ENCODE peak calls at places on chromosomes 16 and 17, in nine cellular contexts. X, N, M, V, W, E, J, S and Q are unnamed samples.

GRCh38 chr17:75516255-75516618 is at the start of gene TSEN54:
- DNase-seq in X (peak; percentile 95), N (peak; percentile 80), M (peak; percentile 97), V (peak; percentile 96), W (peak; percentile 93), E (peak; percentile 98), J (peak; percentile 89), S (peak; percentile 94), Q (peak; percentile 78)

GRCh38 chr16:78836802-78837489 is 737.5 kb downstream of the WWOX start:
- DNase-seq in X (no peak), N (no peak), M (no peak), V (no peak), W (no peak), E (no peak), J (no peak), S (no peak), Q (no peak)

GRCh38 chr17:75244133-75244866 is 17.1 kb downstream of the GGA3 start:
- DNase-seq in X (no peak), N (no peak), M (no peak), V (no peak), W (no peak), E (no peak), J (no peak), S (peak; percentile 98), Q (no peak)

GRCh38 chr17:17445925-17446665 is 30.7 kb upstream of the MED9 start:
- DNase-seq in X (peak; percentile 85), N (peak; percentile 80), M (peak; percentile 58), V (no peak), W (no peak), E (no peak), J (peak; percentile 97), S (no peak), Q (no peak)

GRCh38 chr17:55279203-55279602 is 14.4 kb downstream of the HLF start:
- DNase-seq in X (no peak), N (no peak), M (no peak), V (no peak), W (no peak), E (no peak), J (no peak), S (no peak), Q (no peak)

GRCh38 chr16:56632160-56632847 is at the start of gene MT1M:
- DNase-seq in X (no peak), N (no peak), M (peak; percentile 73), V (peak; percentile 83), W (no peak), E (no peak), J (no peak), S (no peak), Q (no peak)

GRCh38 chr17:74451557-74451956 is 14.9 kb upstream of the CD300A start:
- DNase-seq in X (no peak), N (no peak), M (no peak), V (no peak), W (no peak), E (no peak), J (no peak), S (no peak), Q (no peak)

GRCh38 chr17:20992987-20993862 is 49.6 kb downstream of the USP22 start:
- DNase-seq in X (peak; percentile 78), N (peak; percentile 85), M (no peak), V (peak; percentile 84), W (peak; percentile 73), E (peak; percentile 32), J (peak; percentile 88), S (peak; percentile 54), Q (peak; percentile 70)

GRCh38 chr17:70420876-70421445 is 251.6 kb downstream of the KCNJ2 start:
- DNase-seq in X (no peak), N (no peak), M (no peak), V (no peak), W (no peak), E (no peak), J (no peak), S (no peak), Q (no peak)

GRCh38 chr17:2655526-2655925 is 56.0 kb downstream of the CLUH start:
- DNase-seq in X (no peak), N (no peak), M (no peak), V (no peak), W (no peak), E (no peak), J (no peak), S (no peak), Q (no peak)

GRCh38 chr16:65961491-65962143 is 404.9 kb upstream of the CDH5 start:
- DNase-seq in X (no peak), N (no peak), M (no peak), V (no peak), W (no peak), E (no peak), J (no peak), S (no peak), Q (no peak)

GRCh38 chr16:85317704-85318103 is 205.4 kb upstream of the CIBAR2 start:
- DNase-seq in X (no peak), N (no peak), M (no peak), V (no peak), W (no peak), E (no peak), J (no peak), S (no peak), Q (no peak)

GRCh38 chr16:28610595-28611270 is 889 bp upstream of the SULT1A1 start:
- DNase-seq in X (no peak), N (no peak), M (peak; percentile 31), V (no peak), W (no peak), E (no peak), J (no peak), S (no peak), Q (no peak)

DNA sequence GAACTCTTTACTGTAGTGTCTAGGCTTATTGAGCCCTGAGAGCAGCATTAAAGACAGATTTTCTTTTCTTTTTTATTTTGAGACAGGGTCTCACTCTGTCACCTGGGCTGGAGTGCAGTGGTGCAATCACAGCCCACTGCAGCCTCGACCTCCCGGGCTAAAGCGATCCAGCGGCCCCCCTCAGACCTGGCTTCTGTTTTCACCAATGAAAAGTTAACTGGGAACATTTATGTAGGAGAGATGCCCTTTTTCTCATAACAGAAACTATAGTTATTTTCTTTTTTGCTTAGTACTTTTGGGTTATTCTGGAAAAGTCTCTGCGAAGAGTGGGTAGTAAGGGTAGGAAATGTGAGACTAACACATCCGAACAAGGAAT is 1.5 kb downstream of the MAP1LC3B start:
- DNase-seq in X (peak; percentile 3), N (no peak), M (no peak), V (peak; percentile 43), W (no peak), E (no peak), J (no peak), S (no peak), Q (no peak)
- H3K4me3 ChIP-seq in X (peak overlapping the region; percentile 81), N (peak overlapping the region; percentile 97), M (peak overlapping the region; percentile 73), V (peak overlapping the region; percentile 71), W (peak overlapping the region; percentile 84), E (peak overlapping the region; percentile 89), J (peak overlapping the region; percentile 92), S (peak overlapping the region; percentile 48), Q (no peak overlapping the region)

GRCh38 chr16:72938426-72939164 is 109.3 kb downstream of the ZFHX3 start:
- DNase-seq in X (no peak), N (peak; percentile 91), M (peak; percentile 73), V (peak; percentile 94), W (no peak), E (peak; percentile 57), J (peak; percentile 94), S (no peak), Q (no peak)
- H3K4me3 ChIP-seq in X (no peak overlapping the region), N (peak overlapping the region; percentile 44), M (peak overlapping the region; percentile 2), V (no peak overlapping the region), W (peak overlapping the region; percentile 5), E (no peak overlapping the region), J (no peak overlapping the region), S (no peak overlapping the region), Q (no peak overlapping the region)

DNA sequence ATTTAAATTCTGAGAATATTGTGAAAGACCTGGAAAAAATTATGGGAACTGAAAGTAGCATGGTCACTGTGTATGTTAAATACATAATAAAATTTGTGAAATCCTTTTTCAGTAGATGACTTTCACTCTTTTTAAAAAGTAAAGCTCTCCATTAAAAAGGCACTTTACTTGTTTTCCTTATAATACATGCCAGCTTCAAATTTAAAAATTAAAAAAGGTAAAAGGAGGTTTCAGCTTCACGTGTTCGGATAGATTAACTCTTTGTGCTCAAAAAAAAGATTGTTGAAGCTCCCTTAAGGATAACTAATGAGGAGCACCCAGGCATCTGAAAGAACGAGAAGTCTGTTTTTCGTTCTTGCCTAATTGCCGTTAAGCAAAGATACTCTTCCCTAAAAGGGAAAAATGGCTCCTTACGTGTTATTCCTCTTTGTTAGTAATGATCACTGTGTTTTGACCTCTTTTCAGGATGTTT is 87.8 kb downstream of the TUBD1 start:
- DNase-seq in X (no peak), N (peak; percentile 65), M (no peak), V (no peak), W (no peak), E (no peak), J (peak; percentile 65), S (peak; percentile 67), Q (no peak)
- H3K4me3 ChIP-seq in X (no peak overlapping the region), N (peak overlapping the region; percentile 29), M (peak overlapping the region; percentile 34), V (peak overlapping the region; percentile 43), W (peak overlapping the region; percentile 48), E (peak overlapping the region; percentile 52), J (no peak overlapping the region), S (no peak overlapping the region), Q (no peak overlapping the region)

GRCh38 chr17:42778570-42778969 is 1.8 kb upstream of the WNK4 start:
- DNase-seq in X (no peak), N (no peak), M (no peak), V (no peak), W (no peak), E (no peak), J (no peak), S (no peak), Q (no peak)

GRCh38 chr17:42780816-42781638 is 617 bp downstream of the WNK4 start:
- DNase-seq in X (no peak), N (no peak), M (no peak), V (no peak), W (no peak), E (no peak), J (peak; percentile 17), S (no peak), Q (no peak)

GRCh38 chr17:42779942-42780815 is at the start of gene WNK4:
- DNase-seq in X (peak; percentile 91), N (no peak), M (no peak), V (peak; percentile 57), W (no peak), E (peak; percentile 36), J (peak; percentile 59), S (no peak), Q (no peak)

GRCh38 chr17:42781639-42782401 is 1.4 kb downstream of the WNK4 start:
- DNase-seq in X (no peak), N (peak; percentile 33), M (no peak), V (no peak), W (no peak), E (no peak), J (peak; percentile 35), S (no peak), Q (no peak)

DNA sequence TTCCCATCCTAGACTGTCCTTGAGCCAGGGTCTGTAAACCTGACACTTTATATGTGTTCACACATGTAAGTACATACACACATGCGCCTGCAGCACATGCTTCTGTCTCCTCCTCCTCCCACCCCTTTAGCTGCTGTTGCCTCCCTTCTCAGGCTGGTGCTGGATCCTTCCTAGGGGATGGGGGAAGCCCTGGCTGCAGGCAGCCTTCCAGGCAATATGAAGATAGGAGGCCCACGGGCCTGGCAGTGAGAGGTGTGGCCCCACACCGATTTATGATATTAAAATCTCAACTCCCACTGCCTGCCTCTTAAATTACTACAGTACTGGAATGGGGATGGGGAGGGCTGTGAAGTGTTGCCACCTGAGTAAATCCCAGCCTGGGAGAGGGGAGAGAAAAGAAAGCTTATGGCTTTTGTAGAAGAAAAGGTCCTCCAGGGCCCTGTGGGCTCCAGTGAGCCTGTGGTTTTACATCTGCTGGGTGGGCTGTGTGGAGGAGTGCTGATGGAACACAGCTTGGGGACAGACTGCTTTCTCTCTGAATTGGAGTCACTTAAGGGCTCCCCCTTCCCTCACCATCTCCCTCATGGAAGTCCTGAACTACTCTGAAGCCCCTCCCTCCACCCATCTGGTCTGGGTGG is 987 bp upstream of the WNK4 start:
- DNase-seq in X (no peak), N (no peak), M (no peak), V (no peak), W (no peak), E (no peak), J (no peak), S (no peak), Q (no peak)
- H3K4me3 ChIP-seq in X (no peak overlapping the region), N (no peak overlapping the region), M (no peak overlapping the region), V (no peak overlapping the region), W (no peak overlapping the region), E (no peak overlapping the region), J (no peak overlapping the region), S (no peak overlapping the region), Q (no peak overlapping the region)